ENCODE peak calls at places on chromosomes 12 and 14, in four cellular contexts. N, A, R and J are unnamed samples.

GRCh38 chr14:65877187-65877586 is 464.7 kb downstream of the FUT8 start:
- DNase-seq in A (no peak), N (no peak), R (no peak), J (no peak)

GRCh38 chr14:104432611-104433231 is 146.8 kb upstream of the C14orf180 start:
- DNase-seq in R (no peak), A (no peak), N (peak), J (no peak)

GRCh38 chr12:119695034-119695433 is 27.1 kb downstream of the PRKAB1 start:
- DNase-seq in N (no peak), R (no peak), A (no peak), J (no peak)

GRCh38 chr12:3222935-3223334 is 145.8 kb downstream of the TSPAN9 start:
- DNase-seq in N (no peak), R (no peak), A (no peak), J (no peak)

GRCh38 chr12:29030006-29030405 is 119.1 kb upstream of the FAR2 start:
- DNase-seq in N (no peak), A (no peak), R (no peak), J (no peak)

GRCh38 chr14:105806568-105806967 is 280.2 kb downstream of the TMEM121 start:
- DNase-seq in R (no peak), A (no peak), N (no peak), J (no peak)

GRCh38 chr12:112978163-112979081 is at the start of gene OAS2:
- DNase-seq in A (peak), R (no peak), N (peak), J (peak)

GRCh38 chr12:24012528-24012927 is 63.1 kb upstream of the SOX5 start:
- DNase-seq in R (no peak), A (no peak), N (no peak), J (no peak)

GRCh38 chr12:113062502-113063395 is 6.2 kb downstream of the DTX1 start:
- DNase-seq in A (no peak), R (no peak), N (no peak), J (no peak)

GRCh38 chr12:116916714-116917114 is 6.0 kb downstream of the FBXW8 start:
- DNase-seq in R (no peak), A (no peak), N (peak), J (no peak)

GRCh38 chr14:93748208-93749080 is 39.8 kb downstream of the PRIMA1 start:
- DNase-seq in R (no peak), N (peak), A (no peak), J (no peak)

GRCh38 chr12:2891240-2892053 is 756 bp downstream of the TULP3 start:
- DNase-seq in R (no peak), A (peak), N (peak), J (peak)

GRCh38 chr12:12456637-12457036 is 99.8 kb downstream of the BORCS5 start:
- DNase-seq in R (no peak), N (no peak), A (no peak), J (no peak)

GRCh38 chr14:36478782-36479181 is 41.2 kb downstream of the NKX2-1 start:
- DNase-seq in R (no peak), N (no peak), A (no peak), J (no peak)

GRCh38 chr14:54503476-54503875 is 6.2 kb upstream of the CGRRF1 start:
- DNase-seq in A (no peak), R (no peak), N (no peak), J (no peak)

GRCh38 chr12:129559756-129560155 is 344.1 kb downstream of the TMEM132D start:
- DNase-seq in R (no peak), N (no peak), A (no peak), J (no peak)

GRCh38 chr12:57754411-57755193 is at the start of gene MARCHF9:
- DNase-seq in R (no peak), A (peak), N (peak), J (peak)

GRCh38 chr12:34406228-34406995 is 384.1 kb downstream of the ALG10 start:
- DNase-seq in A (no peak), N (peak), R (no peak), J (peak)

GRCh38 chr12:3655331-3655900 is 97.5 kb downstream of the CRACR2A start:
- DNase-seq in R (peak), A (no peak), N (no peak), J (no peak)

GRCh38 chr12:26698186-26698585 is 134.8 kb downstream of the ITPR2 start:
- DNase-seq in A (no peak), R (no peak), N (no peak), J (no peak)

GRCh38 chr14:50924848-50925247 is 19.4 kb downstream of the PYGL start:
- DNase-seq in A (no peak), N (no peak), R (no peak), J (no peak)

GRCh38 chr12:124917841-124918621 is 3.6 kb upstream of the UBC start:
- DNase-seq in N (no peak), R (no peak), A (peak), J (peak)

GRCh38 chr12:14769837-14770494 is 33.3 kb downstream of the WBP11 start:
- DNase-seq in A (peak), R (peak), N (peak), J (peak)

GRCh38 chr14:75934998-75935628 is 46.7 kb downstream of the TGFB3 start:
- DNase-seq in R (no peak), N (no peak), A (no peak), J (no peak)

GRCh38 chr12:67593871-67594330 is 54.6 kb upstream of the DYRK2 start:
- DNase-seq in N (no peak), A (no peak), R (no peak), J (no peak)

GRCh38 chr14:67564236-67564635 is 31.1 kb downstream of the PLEKHH1 start:
- DNase-seq in N (no peak), A (no peak), R (no peak), J (no peak)

GRCh38 chr12:124428136-124428791 is 133.4 kb downstream of the RFLNA start:
- DNase-seq in N (no peak), A (no peak), R (no peak), J (no peak)

GRCh38 chr14:82060219-82060618 is 526.6 kb upstream of the SEL1L start:
- DNase-seq in N (no peak), R (peak), A (no peak), J (no peak)

GRCh38 chr14:102923920-102924486 is 1.5 kb downstream of the AMN start:
- DNase-seq in N (no peak), R (no peak), A (no peak), J (no peak)

GRCh38 chr12:3073438-3074255 is 3.5 kb upstream of the TSPAN9 start:
- DNase-seq in N (peak), A (peak), R (peak), J (peak)

GRCh38 chr14:76904100-76904739 is 78.0 kb downstream of the LRRC74A start:
- DNase-seq in R (no peak), N (no peak), A (no peak), J (no peak)

GRCh38 chr14:89507521-89507920 is 90.5 kb upstream of the FOXN3 start:
- DNase-seq in A (no peak), N (no peak), R (no peak), J (no peak)

GRCh38 chr14:66508846-66509621 is 1.1 kb downstream of the GPHN start:
- DNase-seq in A (peak), N (no peak), R (no peak), J (peak)

GRCh38 chr12:124463341-124463861 is 104.0 kb downstream of the NCOR2 start:
- DNase-seq in A (no peak), R (no peak), N (no peak), J (no peak)

GRCh38 chr12:108773798-108774788 is 42.8 kb upstream of the CORO1C start:
- DNase-seq in R (no peak), A (peak), N (peak), J (peak)

GRCh38 chr14:105255021-105255507 is 6.7 kb downstream of the BTBD6 start:
- DNase-seq in N (no peak), A (no peak), R (no peak), J (no peak)

GRCh38 chr12:120842595-120842994 is 61.6 kb downstream of the SPPL3 start:
- DNase-seq in R (no peak), A (no peak), N (no peak), J (no peak)

GRCh38 chr12:104684884-104685283 is 228.1 kb downstream of the CHST11 start:
- DNase-seq in N (no peak), A (no peak), R (no peak), J (no peak)

GRCh38 chr14:51776102-51776894 is 84.1 kb upstream of the GNG2 start:
- DNase-seq in N (no peak), A (peak), R (peak), J (no peak)

GRCh38 chr14:24816929-24817637 is 183.1 kb upstream of the GZMB start:
- DNase-seq in A (no peak), N (no peak), R (no peak), J (no peak)

DNA sequence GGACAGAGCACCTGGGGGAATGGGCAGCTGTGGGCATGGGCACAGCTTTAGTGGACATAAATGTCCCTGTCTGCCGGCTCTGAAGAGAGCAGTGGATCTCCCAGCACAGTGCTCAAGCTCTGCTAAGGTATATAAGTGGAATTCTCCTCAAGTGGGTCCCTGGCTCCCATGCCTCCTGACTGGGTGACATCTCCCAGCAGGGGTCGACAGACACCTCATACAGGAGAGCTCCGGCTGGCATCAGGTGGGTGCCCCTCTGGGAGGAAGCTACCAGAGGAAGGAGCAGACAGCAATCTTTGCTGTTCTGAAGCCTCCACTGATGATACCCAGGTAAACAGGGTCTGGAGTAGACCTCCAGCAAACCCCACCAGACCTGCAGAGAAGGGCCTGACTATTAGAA is 25.0 kb upstream of the NUAK1 start:
- DNase-seq in R (no peak), N (no peak), A (no peak), J (no peak)
- TF ChIP-seq POLR2AphosphoS5 in R (no peak), N (no peak), A (no peak), J (no peak)

GRCh38 chr14:92108345-92109254 is 2.2 kb upstream of the ATXN3 start:
- DNase-seq in R (no peak), N (no peak), A (no peak), J (no peak)

GRCh38 chr14:92105845-92106094 is 612 bp downstream of the ATXN3 start:
- DNase-seq in A (peak), R (no peak), N (peak), J (peak)

GRCh38 chr14:92105073-92105844 is 1.1 kb downstream of the ATXN3 start:
- DNase-seq in N (no peak), R (no peak), A (no peak), J (no peak)

GRCh38 chr14:92103363-92103762 is 3.0 kb downstream of the ATXN3 start:
- DNase-seq in N (no peak), R (no peak), A (no peak), J (no peak)

GRCh38 chr14:92106095-92106937 is at the start of gene ATXN3:
- DNase-seq in N (peak), R (peak), A (peak), J (peak)
- H3K27ac ChIP-seq in N (peak), R (peak), A (peak), J (peak)

GRCh38 chr14:69615471-69616407 is 4.3 kb downstream of the SUSD6 start:
- DNase-seq in N (peak), A (peak), R (no peak), J (peak)
- TF ChIP-seq POLR2AphosphoS5 in N (peak), A (peak), R (no peak), J (no peak)

DNA sequence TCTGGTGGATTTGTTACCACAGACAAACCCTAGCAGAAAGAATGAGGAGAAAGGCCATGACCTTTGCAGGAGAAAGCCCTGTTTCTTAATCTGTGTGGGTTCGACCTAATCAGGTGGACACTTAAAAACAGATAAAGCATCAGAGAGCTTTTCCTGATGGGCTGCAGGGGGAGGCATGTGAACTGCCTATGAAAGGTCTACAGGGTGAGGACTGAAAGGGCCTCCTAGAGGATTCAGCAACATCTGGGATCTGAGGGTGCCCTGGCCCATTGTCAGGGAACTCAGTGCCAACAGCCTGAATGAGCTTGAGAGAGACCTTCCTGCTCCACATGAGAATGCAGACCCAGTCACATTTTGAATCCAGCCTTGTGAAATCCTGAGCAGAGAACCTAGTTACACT is 178.8 kb upstream of the DDHD1 start:
- DNase-seq in A (no peak), R (peak), N (no peak), J (no peak)
- H3K27ac ChIP-seq in A (no peak), R (no peak), N (no peak), J (no peak)

GRCh38 chr14:91349481-91350074 is 68.0 kb downstream of the CCDC88C start:
- DNase-seq in A (no peak), R (no peak), N (no peak), J (no peak)
- TF ChIP-seq POLR2AphosphoS5 in A (no peak), R (no peak), N (no peak), J (no peak)

GRCh38 chr12:22477166-22477893 is 67.0 kb downstream of the C2CD5 start:
- DNase-seq in N (no peak), R (no peak), A (no peak), J (no peak)
- H3K27ac ChIP-seq in N (no peak), R (no peak), A (no peak), J (no peak)